ENCODE peak calls at places on chromosomes 2 and 18, in nine cellular contexts. P, F, E, O, Y, G, L, K and B are unnamed samples.

GRCh38 chr2:163370169-163370886 is 365.5 kb downstream of the FIGN start:
- DNase-seq in P (no peak), F (no peak), E (no peak), O (no peak), Y (no peak), G (no peak), L (no peak), K (no peak), B (no peak)

GRCh38 chr2:10810175-10811161 is 2.1 kb downstream of the PDIA6 start:
- DNase-seq in P (no peak), F (no peak), E (peak), O (no peak), Y (peak), G (no peak), L (peak), K (no peak), B (peak)

GRCh38 chr18:63890950-63891304 is 3.4 kb downstream of the SERPINB2 start:
- DNase-seq in P (peak), F (no peak), E (peak), O (no peak), Y (no peak), G (no peak), L (no peak), K (no peak), B (no peak)

GRCh38 chr2:6143812-6144211 is 451.6 kb downstream of the SOX11 start:
- DNase-seq in P (no peak), F (no peak), E (no peak), O (no peak), Y (no peak), G (no peak), L (no peak), K (no peak), B (no peak)

GRCh38 chr2:15383695-15384350 is 177.3 kb downstream of the NBAS start:
- DNase-seq in P (no peak), F (no peak), E (peak), O (no peak), Y (no peak), G (no peak), L (no peak), K (no peak), B (no peak)

GRCh38 chr2:54424555-54425163 is 31.5 kb upstream of the SPTBN1 start:
- DNase-seq in P (no peak), F (no peak), E (no peak), O (no peak), Y (no peak), G (no peak), L (no peak), K (no peak), B (no peak)

GRCh38 chr2:40343904-40344303 is 108.0 kb downstream of the SLC8A1 start:
- DNase-seq in P (no peak), F (no peak), E (peak), O (no peak), Y (no peak), G (no peak), L (peak), K (no peak), B (no peak)

GRCh38 chr2:143176606-143177005 is 47.4 kb downstream of the ARHGAP15 start:
- DNase-seq in P (no peak), F (no peak), E (peak), O (no peak), Y (no peak), G (no peak), L (no peak), K (no peak), B (peak)

GRCh38 chr2:68458962-68459361 is 8.1 kb downstream of the FBXO48 start:
- DNase-seq in P (no peak), F (no peak), E (peak), O (no peak), Y (no peak), G (no peak), L (peak), K (no peak), B (no peak)

GRCh38 chr2:138515084-138515483 is 13.5 kb downstream of the SPOPL start:
- DNase-seq in P (no peak), F (no peak), E (peak), O (no peak), Y (no peak), G (no peak), L (no peak), K (no peak), B (no peak)

GRCh38 chr2:185618630-185619029 is 120.0 kb upstream of the FSIP2 start:
- DNase-seq in P (no peak), F (no peak), E (peak), O (no peak), Y (no peak), G (peak), L (no peak), K (no peak), B (no peak)

GRCh38 chr2:160227252-160227651 is 27.2 kb upstream of the ITGB6 start:
- DNase-seq in P (no peak), F (no peak), E (peak), O (no peak), Y (no peak), G (no peak), L (peak), K (no peak), B (no peak)

GRCh38 chr18:45161850-45162249 is 453.4 kb upstream of the SLC14A2 start:
- DNase-seq in P (no peak), F (no peak), E (no peak), O (no peak), Y (no peak), G (no peak), L (no peak), K (no peak), B (no peak)

GRCh38 chr2:214158851-214159250 is 252.0 kb upstream of the VWC2L start:
- DNase-seq in P (no peak), F (no peak), E (no peak), O (no peak), Y (no peak), G (no peak), L (no peak), K (no peak), B (no peak)

GRCh38 chr18:3892141-3892540 is 442.2 kb downstream of the TGIF1 start:
- DNase-seq in P (no peak), F (no peak), E (no peak), O (no peak), Y (no peak), G (no peak), L (no peak), K (no peak), B (no peak)

GRCh38 chr18:74331404-74331803 is 15.8 kb downstream of the C18orf63 start:
- DNase-seq in P (peak), F (no peak), E (peak), O (no peak), Y (no peak), G (no peak), L (peak), K (no peak), B (no peak)

GRCh38 chr2:164538250-164538866 is 82.9 kb downstream of the GRB14 start:
- DNase-seq in P (peak), F (no peak), E (peak), O (no peak), Y (peak), G (peak), L (peak), K (no peak), B (no peak)

GRCh38 chr2:96618599-96619283 is 19.4 kb downstream of the KANSL3 start:
- DNase-seq in P (no peak), F (no peak), E (peak), O (no peak), Y (no peak), G (no peak), L (peak), K (no peak), B (no peak)